ENCODE peak calls at places on chromosomes 6 and 20, in eight cellular contexts. C is HCT116, M is neural progenitor cell, B is GM23338, R is GM23248, K is hepatocyte, Y is OCI-LY7, X is MM.1S. S is an unnamed sample.

GRCh38 chr6:27770724-27771123 is 141.5 kb downstream of the OR2B2 start:
- DNase-seq in C (no peak), Y (no peak), K (no peak), B (peak), M (no peak), R (no peak), X (no peak), S (no peak)

GRCh38 chr20:50916257-50916656 is 15.0 kb downstream of the ADNP start:
- DNase-seq in C (no peak), X (no peak), Y (no peak), K (peak), M (no peak), B (peak), R (peak), S (peak)

GRCh38 chr6:166862978-166863530 is 93.3 kb downstream of the RNASET2 start:
- DNase-seq in M (no peak), C (no peak), Y (no peak), R (no peak), K (no peak), X (no peak), B (peak), S (no peak)

GRCh38 chr6:88629838-88630462 is 333.5 kb downstream of the RNGTT start:
- DNase-seq in B (peak), R (no peak), X (no peak), Y (peak), K (no peak), M (peak), C (no peak), S (no peak)

GRCh38 chr20:23305098-23305497 is 45.5 kb upstream of the NXT1 start:
- DNase-seq in K (no peak), Y (no peak), X (no peak), B (no peak), M (no peak), R (peak), C (no peak), S (no peak)

GRCh38 chr6:33116417-33116816 is 40.6 kb downstream of the HLA-DPB1 start:
- DNase-seq in B (peak), X (no peak), R (peak), C (no peak), M (peak), K (no peak), Y (no peak), S (no peak)

GRCh38 chr6:169724554-169725269 is 412 bp upstream of the PHF10 start:
- DNase-seq in B (peak), Y (peak), K (peak), X (peak), R (peak), M (no peak), C (no peak), S (peak)

GRCh38 chr6:11085758-11086435 is 7.7 kb upstream of the SMIM13 start:
- DNase-seq in M (no peak), R (peak), Y (no peak), K (no peak), C (no peak), X (no peak), B (no peak), S (no peak)

DNA sequence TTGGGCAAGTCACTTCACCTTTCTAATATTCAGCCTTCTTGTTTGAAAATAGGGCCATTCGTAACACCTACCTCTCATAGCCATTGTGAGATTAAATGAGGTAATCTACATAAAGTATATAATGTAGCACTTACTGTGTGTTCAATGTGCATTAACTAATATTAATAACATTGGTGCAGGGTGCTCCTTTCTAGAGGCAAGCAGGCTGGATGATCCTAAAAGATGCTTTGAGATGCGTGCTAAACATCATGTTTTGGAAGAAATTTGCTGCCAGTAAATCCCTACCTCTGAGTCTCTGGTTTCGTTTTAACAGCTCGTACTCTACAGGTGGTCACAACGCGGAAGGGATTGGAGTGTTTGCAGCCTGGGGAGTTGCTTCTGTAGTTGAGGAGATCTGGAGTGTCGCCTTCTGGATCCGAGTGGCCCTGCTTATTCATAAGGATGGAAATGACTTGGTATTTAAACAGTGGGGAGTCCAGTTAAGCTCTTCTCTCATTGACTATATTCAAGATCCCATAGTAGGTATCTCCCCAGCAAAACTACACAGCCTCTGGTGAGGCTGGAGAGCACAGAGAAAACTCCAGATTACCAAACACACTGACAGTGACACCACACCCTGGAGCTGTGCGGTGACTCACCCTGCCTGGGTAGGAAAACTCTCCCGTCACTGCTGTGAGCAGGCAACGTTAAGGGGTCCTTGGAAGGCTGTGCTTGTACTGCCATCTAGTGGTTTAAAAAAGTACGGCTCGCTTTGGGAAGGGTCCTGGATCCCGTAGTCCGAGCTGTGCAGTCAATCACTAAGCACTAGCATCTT is 107.9 kb downstream of the MAP3K7 start:
- DNase-seq in C (peak), M (peak), B (peak), R (peak), K (peak), Y (peak), X (peak), S (peak)
- TF ChIP-seq EZH2phosphoT487 in C (no peak), M (no peak), B (no peak), R (no peak), K (no peak), Y (no peak), X (no peak), S (no peak)

DNA sequence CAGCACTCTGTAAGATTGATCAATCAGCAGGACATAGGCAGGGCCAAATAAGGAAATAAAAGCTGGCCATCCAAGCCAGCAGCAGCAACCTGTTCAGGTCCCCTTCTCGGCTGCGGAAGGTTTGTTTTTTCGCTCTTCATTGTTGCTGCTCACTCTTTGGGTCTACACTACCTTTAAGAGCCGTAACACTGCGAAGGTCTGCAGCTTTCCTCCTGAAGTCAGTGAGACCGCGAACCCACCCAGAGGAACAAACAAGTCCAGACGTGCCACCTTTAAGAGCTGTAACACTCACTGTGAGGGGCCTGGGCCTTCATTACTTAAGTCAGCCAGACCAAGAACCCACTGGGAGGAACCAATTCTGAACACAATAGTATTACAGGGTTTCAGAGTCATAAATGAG is 223.2 kb upstream of the EXOC2 start:
- DNase-seq in M (no peak), X (no peak), C (no peak), R (no peak), Y (no peak), K (no peak), B (no peak), S (no peak)
- TF ChIP-seq EZH2phosphoT487 in M (no peak), X (no peak), C (no peak), R (no peak), Y (no peak), K (no peak), B (no peak), S (no peak)

GRCh38 chr20:24986436-24987015 is 6.0 kb downstream of the APMAP start:
- DNase-seq in M (no peak), X (no peak), C (no peak), R (no peak), K (no peak), B (no peak), Y (no peak), S (no peak)

GRCh38 chr20:24987873-24988835 is 4.4 kb downstream of the APMAP start:
- DNase-seq in M (no peak), R (no peak), B (no peak), K (no peak), C (no peak), Y (no peak), X (no peak), S (no peak)

GRCh38 chr20:24985802-24986201 is 6.7 kb downstream of the APMAP start:
- DNase-seq in K (no peak), X (no peak), B (no peak), R (no peak), M (no peak), Y (no peak), C (no peak), S (no peak)

GRCh38 chr20:24989162-24989561 is 3.4 kb downstream of the APMAP start:
- DNase-seq in M (no peak), Y (no peak), K (no peak), C (no peak), B (no peak), X (no peak), R (no peak), S (no peak)

GRCh38 chr20:24987244-24987643 is 5.3 kb downstream of the APMAP start:
- DNase-seq in K (no peak), Y (no peak), B (no peak), R (peak), M (no peak), C (no peak), X (no peak), S (no peak)
- TF ChIP-seq EZH2phosphoT487 in K (no peak), Y (no peak), B (no peak), R (no peak), M (no peak), C (no peak), X (no peak), S (no peak)

GRCh38 chr6:108584323-108584722 is 23.6 kb downstream of the FOXO3 start:
- DNase-seq in C (no peak), M (no peak), R (no peak), X (no peak), Y (no peak), K (no peak), B (no peak), S (no peak)
- TF ChIP-seq EZH2phosphoT487 in C (no peak), M (no peak), R (no peak), X (no peak), Y (no peak), K (no peak), B (no peak), S (no peak)

GRCh38 chr6:149336529-149336928 is 19.0 kb downstream of the TAB2 start:
- DNase-seq in B (no peak), C (no peak), M (no peak), Y (no peak), R (peak), K (peak), X (no peak), S (peak)

GRCh38 chr6:149337330-149337729 is 19.8 kb downstream of the TAB2 start:
- DNase-seq in C (no peak), M (no peak), Y (no peak), R (no peak), X (no peak), K (no peak), B (no peak), S (no peak)

GRCh38 chr6:149334682-149335160 is 17.2 kb downstream of the TAB2 start:
- DNase-seq in M (no peak), B (peak), R (peak), Y (no peak), C (peak), X (no peak), K (peak), S (peak)

GRCh38 chr6:149334201-149334600 is 16.7 kb downstream of the TAB2 start:
- DNase-seq in C (no peak), R (peak), X (no peak), M (no peak), Y (no peak), K (no peak), B (no peak), S (peak)

GRCh38 chr6:149335924-149336323 is 18.4 kb downstream of the TAB2 start:
- DNase-seq in Y (no peak), C (peak), R (peak), K (peak), M (no peak), X (no peak), B (no peak), S (peak)
- TF ChIP-seq EZH2phosphoT487 in Y (no peak), C (no peak), R (no peak), K (no peak), M (no peak), X (no peak), B (no peak), S (no peak)

GRCh38 chr6:128993161-128993560 is 110.2 kb downstream of the LAMA2 start:
- DNase-seq in C (no peak), M (no peak), K (no peak), X (no peak), R (no peak), Y (no peak), B (no peak), S (no peak)

GRCh38 chr6:128990349-128990748 is 107.4 kb downstream of the LAMA2 start:
- DNase-seq in R (no peak), Y (no peak), X (no peak), B (no peak), K (no peak), C (no peak), M (no peak), S (no peak)

GRCh38 chr6:128990915-128991314 is 108.0 kb downstream of the LAMA2 start:
- DNase-seq in X (no peak), C (no peak), R (no peak), K (no peak), M (no peak), Y (no peak), B (no peak), S (no peak)
- TF ChIP-seq EZH2phosphoT487 in X (no peak), C (no peak), R (no peak), K (no peak), M (no peak), Y (no peak), B (no peak), S (no peak)

GRCh38 chr6:52209672-52210626 is 23.8 kb downstream of the IL17A start:
- DNase-seq in R (no peak), X (no peak), K (no peak), B (no peak), C (no peak), Y (no peak), M (no peak), S (no peak)
- TF ChIP-seq EZH2phosphoT487 in R (no peak), X (no peak), K (no peak), B (no peak), C (no peak), Y (no peak), M (no peak), S (no peak)

DNA sequence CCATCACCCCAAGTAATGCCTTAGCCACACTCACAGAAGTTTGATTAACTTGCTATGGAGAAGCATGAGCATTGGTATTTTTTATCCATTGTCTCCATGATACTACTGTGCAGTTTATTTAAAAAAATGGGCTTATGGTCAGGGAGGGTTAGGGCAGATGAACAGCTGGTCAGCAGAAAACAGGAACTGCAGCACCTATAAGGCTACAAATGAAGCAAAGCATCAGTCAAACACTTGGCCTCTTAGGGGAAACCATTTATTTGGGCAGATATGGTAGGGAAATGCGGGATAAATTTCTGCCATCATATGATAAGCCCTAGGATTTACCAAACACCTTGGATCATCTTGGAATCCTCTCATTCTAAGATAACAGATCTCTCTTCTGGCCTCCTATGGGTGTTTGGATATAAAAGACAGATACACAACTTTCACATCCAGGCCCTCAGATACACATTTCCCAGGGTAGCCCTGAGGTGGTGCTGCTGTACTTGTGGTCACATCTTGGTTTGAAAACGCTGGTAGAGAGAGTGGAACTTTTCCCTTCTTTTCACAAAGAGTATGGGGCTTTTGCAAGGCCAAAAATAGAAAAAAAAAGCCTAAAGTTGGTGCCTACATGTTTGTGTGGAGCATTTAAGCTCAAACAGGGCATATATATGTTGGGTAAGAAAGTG is 42.8 kb upstream of the AHI1 start:
- DNase-seq in X (peak), R (peak), K (peak), C (no peak), Y (no peak), M (no peak), B (no peak), S (peak)
- TF ChIP-seq EZH2phosphoT487 in X (no peak), R (no peak), K (no peak), C (no peak), Y (no peak), M (no peak), B (no peak), S (no peak)

GRCh38 chr6:42745083-42745637 is 743 bp downstream of the TBCC start:
- DNase-seq in X (peak), C (no peak), R (peak), B (peak), K (no peak), M (peak), Y (peak), S (no peak)
- TF ChIP-seq EZH2phosphoT487 in X (no peak), C (no peak), R (no peak), B (no peak), K (no peak), M (no peak), Y (no peak), S (no peak)

DNA sequence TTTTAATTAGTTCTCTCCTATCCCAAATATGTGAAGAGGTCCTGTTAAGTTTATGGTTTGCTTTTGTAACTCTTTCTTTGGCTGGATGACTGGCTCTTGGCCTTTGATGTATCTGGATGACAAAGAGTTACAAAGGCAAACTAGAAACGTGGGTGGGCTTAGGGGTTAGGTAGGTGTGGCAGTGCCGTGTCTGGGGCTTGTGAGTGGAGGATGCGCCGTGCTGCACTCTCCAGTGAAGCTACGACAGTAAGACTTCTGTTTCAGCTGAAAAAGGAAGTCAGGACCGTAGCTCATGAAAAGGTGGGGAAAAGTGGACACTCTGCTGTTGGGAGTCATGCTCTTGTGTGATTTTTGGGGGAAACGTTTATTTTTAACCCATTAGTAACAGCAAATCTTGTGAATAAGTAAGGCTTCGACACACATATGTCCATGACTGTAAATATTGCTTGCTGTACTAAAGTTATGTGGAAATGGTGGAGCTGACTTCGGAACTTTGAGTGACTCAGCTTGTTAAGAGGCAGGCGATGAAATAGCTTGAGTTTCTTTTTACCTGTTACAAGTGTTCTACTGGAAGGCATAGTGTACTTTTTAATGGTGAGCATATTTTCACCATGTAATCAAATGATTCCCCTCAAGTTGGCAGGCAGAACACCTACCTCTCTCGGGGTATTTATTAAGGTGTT is 45.6 kb downstream of the DUSP22 start:
- DNase-seq in B (no peak), X (no peak), R (no peak), C (no peak), M (no peak), K (no peak), Y (no peak), S (no peak)
- TF ChIP-seq EZH2phosphoT487 in B (no peak), X (no peak), R (no peak), C (no peak), M (no peak), K (no peak), Y (no peak), S (no peak)